ENCODE peak calls at places on chromosomes 1 and 21, in five cellular contexts. One of them, this sample, is unnamed.

GRCh38 chr1:35902671-35903070 is 19.7 kb downstream of the AGO1 start:
- DNase-seq in Peyer's patch: no peak
- DNase-seq in WERI-Rb-1: no peak
- DNase-seq in right lobe of liver: no peak
- DNase-seq in SJSA1: no peak
- DNase-seq in this sample: no peak

GRCh38 chr1:113929750-113930498 is 800 bp downstream of the HIPK1 start:
- DNase-seq in SJSA1: peak
- DNase-seq in right lobe of liver: peak
- DNase-seq in Peyer's patch: no peak
- DNase-seq in WERI-Rb-1: peak
- DNase-seq in this sample: peak

GRCh38 chr1:221987860-221988520 is 246.1 kb upstream of the DUSP10 start:
- DNase-seq in SJSA1: peak
- DNase-seq in right lobe of liver: no peak
- DNase-seq in WERI-Rb-1: no peak
- DNase-seq in Peyer's patch: no peak
- DNase-seq in this sample: no peak

GRCh38 chr1:9262587-9262986 is 28.0 kb downstream of the H6PD start:
- DNase-seq in Peyer's patch: no peak
- DNase-seq in SJSA1: no peak
- DNase-seq in right lobe of liver: no peak
- DNase-seq in WERI-Rb-1: no peak
- DNase-seq in this sample: no peak

GRCh38 chr1:75522389-75522788 is 88.5 kb downstream of the SLC44A5 start:
- DNase-seq in SJSA1: no peak
- DNase-seq in right lobe of liver: no peak
- DNase-seq in WERI-Rb-1: no peak
- DNase-seq in Peyer's patch: no peak
- DNase-seq in this sample: no peak

GRCh38 chr1:159953866-159954515 is at the start of gene SLAMF9:
- DNase-seq in Peyer's patch: no peak
- DNase-seq in WERI-Rb-1: no peak
- DNase-seq in SJSA1: no peak
- DNase-seq in right lobe of liver: no peak
- DNase-seq in this sample: no peak

GRCh38 chr1:211359876-211360275 is 33.2 kb downstream of the TRAF5 start:
- DNase-seq in right lobe of liver: no peak
- DNase-seq in WERI-Rb-1: no peak
- DNase-seq in Peyer's patch: no peak
- DNase-seq in SJSA1: no peak
- DNase-seq in this sample: no peak

GRCh38 chr1:25504706-25505560 is 38.5 kb upstream of the LDLRAP1 start:
- DNase-seq in WERI-Rb-1: no peak
- DNase-seq in SJSA1: no peak
- DNase-seq in right lobe of liver: no peak
- DNase-seq in Peyer's patch: no peak
- DNase-seq in this sample: no peak

GRCh38 chr1:186519981-186520380 is 59.1 kb upstream of the PDC start:
- DNase-seq in SJSA1: no peak
- DNase-seq in Peyer's patch: no peak
- DNase-seq in WERI-Rb-1: no peak
- DNase-seq in right lobe of liver: no peak
- DNase-seq in this sample: no peak

GRCh38 chr1:23018661-23019093 is 591 bp upstream of the KDM1A start:
- DNase-seq in right lobe of liver: no peak
- DNase-seq in WERI-Rb-1: no peak
- DNase-seq in Peyer's patch: no peak
- DNase-seq in SJSA1: no peak
- DNase-seq in this sample: no peak

GRCh38 chr1:18526436-18527275 is 45.9 kb downstream of the KLHDC7A start:
- DNase-seq in right lobe of liver: no peak
- DNase-seq in Peyer's patch: no peak
- DNase-seq in WERI-Rb-1: no peak
- DNase-seq in SJSA1: no peak
- DNase-seq in this sample: no peak

GRCh38 chr1:60915441-60915840 is 166.9 kb upstream of the NFIA start:
- DNase-seq in right lobe of liver: no peak
- DNase-seq in WERI-Rb-1: no peak
- DNase-seq in SJSA1: no peak
- DNase-seq in Peyer's patch: no peak
- DNase-seq in this sample: no peak

GRCh38 chr1:57471995-57472394 is 48.1 kb upstream of the DAB1 start:
- DNase-seq in WERI-Rb-1: no peak
- DNase-seq in Peyer's patch: no peak
- DNase-seq in right lobe of liver: no peak
- DNase-seq in SJSA1: no peak
- DNase-seq in this sample: no peak

GRCh38 chr1:228871314-228872061 is 136.2 kb downstream of the RHOU start:
- DNase-seq in Peyer's patch: no peak
- DNase-seq in WERI-Rb-1: no peak
- DNase-seq in right lobe of liver: no peak
- DNase-seq in SJSA1: peak
- DNase-seq in this sample: no peak

GRCh38 chr1:111602974-111603373 is 16.6 kb upstream of the RAP1A start:
- DNase-seq in Peyer's patch: no peak
- DNase-seq in right lobe of liver: no peak
- DNase-seq in WERI-Rb-1: no peak
- DNase-seq in SJSA1: no peak
- DNase-seq in this sample: no peak

GRCh38 chr1:68495968-68496679 is 758 bp downstream of the DEPDC1 start:
- DNase-seq in SJSA1: peak
- DNase-seq in right lobe of liver: no peak
- DNase-seq in Peyer's patch: no peak
- DNase-seq in WERI-Rb-1: no peak
- DNase-seq in this sample: no peak

GRCh38 chr1:52707927-52708655 is 9.9 kb upstream of the COA7 start:
- DNase-seq in SJSA1: peak
- DNase-seq in WERI-Rb-1: no peak
- DNase-seq in right lobe of liver: no peak
- DNase-seq in Peyer's patch: no peak
- DNase-seq in this sample: peak

GRCh38 chr1:187911820-187912219 is 1083.1 kb downstream of the PLA2G4A start:
- DNase-seq in right lobe of liver: no peak
- DNase-seq in SJSA1: no peak
- DNase-seq in Peyer's patch: no peak
- DNase-seq in WERI-Rb-1: no peak
- DNase-seq in this sample: no peak

GRCh38 chr1:223654083-223654482 is 11.4 kb downstream of the CAPN8 start:
- DNase-seq in WERI-Rb-1: no peak
- DNase-seq in right lobe of liver: no peak
- DNase-seq in SJSA1: peak
- DNase-seq in Peyer's patch: no peak
- DNase-seq in this sample: no peak

GRCh38 chr1:38006008-38006828 is 904 bp upstream of the FHL3 start:
- DNase-seq in Peyer's patch: no peak
- DNase-seq in SJSA1: no peak
- DNase-seq in WERI-Rb-1: peak
- DNase-seq in right lobe of liver: no peak
- DNase-seq in this sample: peak

GRCh38 chr1:110673197-110673701 is 1.5 kb downstream of the KCNA3 start:
- DNase-seq in right lobe of liver: no peak
- DNase-seq in Peyer's patch: no peak
- DNase-seq in SJSA1: no peak
- DNase-seq in WERI-Rb-1: no peak
- DNase-seq in this sample: no peak

GRCh38 chr1:115266729-115267421 is 71.2 kb downstream of the NGF start:
- DNase-seq in WERI-Rb-1: no peak
- DNase-seq in right lobe of liver: no peak
- DNase-seq in Peyer's patch: no peak
- DNase-seq in SJSA1: no peak
- DNase-seq in this sample: no peak

GRCh38 chr1:161039154-161039545 is 386 bp upstream of the TSTD1 start:
- DNase-seq in WERI-Rb-1: no peak
- DNase-seq in SJSA1: no peak
- DNase-seq in Peyer's patch: no peak
- DNase-seq in right lobe of liver: no peak
- DNase-seq in this sample: no peak
- H3K27ac ChIP-seq in WERI-Rb-1: peak
- H3K27ac ChIP-seq in SJSA1: no peak
- H3K27ac ChIP-seq in Peyer's patch: peak
- H3K27ac ChIP-seq in right lobe of liver: no peak
- H3K27ac ChIP-seq in this sample: peak

GRCh38 chr1:55311057-55311631 is 96.0 kb upstream of the USP24 start:
- DNase-seq in Peyer's patch: no peak
- DNase-seq in right lobe of liver: no peak
- DNase-seq in WERI-Rb-1: no peak
- DNase-seq in SJSA1: peak
- DNase-seq in this sample: no peak
- H3K27ac ChIP-seq in Peyer's patch: no peak
- H3K27ac ChIP-seq in right lobe of liver: no peak
- H3K27ac ChIP-seq in WERI-Rb-1: no peak
- H3K27ac ChIP-seq in SJSA1: peak
- H3K27ac ChIP-seq in this sample: no peak

DNA sequence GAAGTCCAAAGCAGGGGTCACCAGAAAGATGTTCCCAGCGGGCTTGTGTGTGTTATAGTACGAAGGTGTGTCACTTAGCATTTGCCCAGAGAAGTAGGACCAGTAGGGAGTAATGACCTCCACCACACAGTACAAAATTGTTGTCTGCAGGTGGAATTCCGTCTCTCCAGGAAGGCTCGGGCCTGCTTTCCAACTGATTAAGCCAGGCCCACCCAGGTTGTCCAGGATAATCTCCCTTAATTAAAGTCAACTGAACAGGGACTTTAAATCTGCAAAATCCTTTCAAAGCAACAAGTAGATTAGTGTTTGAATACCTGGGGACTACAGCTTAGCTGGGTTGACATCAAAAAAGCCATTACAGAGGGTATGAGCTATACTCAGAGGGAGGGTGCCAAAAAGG is 131.3 kb downstream of the BACH1 start:
- DNase-seq in Peyer's patch: no peak
- DNase-seq in SJSA1: no peak
- DNase-seq in WERI-Rb-1: peak
- DNase-seq in right lobe of liver: no peak
- DNase-seq in this sample: no peak
- H3K27ac ChIP-seq in Peyer's patch: no peak
- H3K27ac ChIP-seq in SJSA1: no peak
- H3K27ac ChIP-seq in WERI-Rb-1: no peak
- H3K27ac ChIP-seq in right lobe of liver: no peak
- H3K27ac ChIP-seq in this sample: no peak

GRCh38 chr1:55233149-55233777 is 18.1 kb upstream of the USP24 start:
- DNase-seq in SJSA1: peak
- DNase-seq in WERI-Rb-1: no peak
- DNase-seq in right lobe of liver: no peak
- DNase-seq in Peyer's patch: no peak
- DNase-seq in this sample: no peak

GRCh38 chr1:55232448-55233148 is 17.4 kb upstream of the USP24 start:
- DNase-seq in SJSA1: no peak
- DNase-seq in Peyer's patch: no peak
- DNase-seq in right lobe of liver: no peak
- DNase-seq in WERI-Rb-1: no peak
- DNase-seq in this sample: no peak

GRCh38 chr1:55234016-55234415 is 18.9 kb upstream of the USP24 start:
- DNase-seq in right lobe of liver: no peak
- DNase-seq in SJSA1: no peak
- DNase-seq in WERI-Rb-1: no peak
- DNase-seq in Peyer's patch: no peak
- DNase-seq in this sample: no peak

GRCh38 chr1:55231745-55232144 is 16.6 kb upstream of the USP24 start:
- DNase-seq in WERI-Rb-1: no peak
- DNase-seq in Peyer's patch: no peak
- DNase-seq in right lobe of liver: no peak
- DNase-seq in SJSA1: no peak
- DNase-seq in this sample: no peak

DNA sequence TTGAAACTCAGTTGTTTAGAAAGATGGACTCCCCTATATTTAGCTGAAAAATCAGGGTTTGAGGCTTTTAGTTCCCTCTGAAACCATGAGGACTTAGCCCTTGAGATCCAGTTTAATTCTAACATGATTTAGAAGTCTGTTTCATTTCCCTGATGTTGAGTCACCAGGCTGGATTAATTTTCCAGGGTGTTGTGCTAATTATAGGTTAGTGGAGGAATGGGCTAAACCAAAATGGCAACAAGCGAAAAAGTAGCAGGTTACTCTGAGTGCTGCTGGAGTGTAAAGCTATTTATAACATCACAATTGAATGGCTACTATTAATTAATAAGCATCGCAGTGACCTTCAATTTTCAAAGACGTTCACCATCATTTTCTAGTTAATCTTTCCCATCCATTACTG is 15.5 kb upstream of the USP24 start:
- DNase-seq in WERI-Rb-1: no peak
- DNase-seq in right lobe of liver: no peak
- DNase-seq in Peyer's patch: no peak
- DNase-seq in SJSA1: no peak
- DNase-seq in this sample: no peak
- H3K27ac ChIP-seq in WERI-Rb-1: no peak
- H3K27ac ChIP-seq in right lobe of liver: no peak
- H3K27ac ChIP-seq in Peyer's patch: no peak
- H3K27ac ChIP-seq in SJSA1: no peak
- H3K27ac ChIP-seq in this sample: no peak

DNA sequence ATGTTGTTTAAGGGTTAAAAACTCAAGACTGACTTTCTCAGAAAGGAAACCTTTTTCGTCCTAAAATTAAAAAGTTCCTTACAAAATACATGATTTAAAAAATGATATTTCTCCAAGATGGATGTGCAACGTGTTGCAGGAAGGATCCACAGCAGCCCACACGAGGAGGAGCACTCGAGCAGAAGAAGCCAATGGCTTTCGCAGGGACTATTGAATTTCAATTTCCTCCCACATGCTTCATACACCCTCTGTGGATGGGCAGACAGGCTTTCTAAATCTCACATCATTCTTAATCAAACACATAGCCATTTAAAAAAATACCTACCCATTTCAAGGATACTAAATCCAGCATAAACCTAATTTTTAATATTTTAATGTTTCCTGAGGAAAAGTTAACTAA is 227.4 kb upstream of the PLD5 start:
- DNase-seq in WERI-Rb-1: no peak
- DNase-seq in Peyer's patch: no peak
- DNase-seq in SJSA1: no peak
- DNase-seq in right lobe of liver: no peak
- DNase-seq in this sample: no peak
- H3K27ac ChIP-seq in WERI-Rb-1: no peak
- H3K27ac ChIP-seq in Peyer's patch: no peak
- H3K27ac ChIP-seq in SJSA1: no peak
- H3K27ac ChIP-seq in right lobe of liver: no peak
- H3K27ac ChIP-seq in this sample: no peak

GRCh38 chr1:205612556-205612955 is 19.3 kb downstream of the ELK4 start:
- DNase-seq in right lobe of liver: no peak
- DNase-seq in WERI-Rb-1: no peak
- DNase-seq in Peyer's patch: no peak
- DNase-seq in SJSA1: no peak
- DNase-seq in this sample: no peak

GRCh38 chr1:205619376-205619775 is 12.4 kb downstream of the ELK4 start:
- DNase-seq in right lobe of liver: no peak
- DNase-seq in WERI-Rb-1: no peak
- DNase-seq in Peyer's patch: no peak
- DNase-seq in SJSA1: no peak
- DNase-seq in this sample: no peak

GRCh38 chr1:205613854-205614412 is 17.9 kb downstream of the ELK4 start:
- DNase-seq in right lobe of liver: no peak
- DNase-seq in WERI-Rb-1: no peak
- DNase-seq in SJSA1: no peak
- DNase-seq in Peyer's patch: no peak
- DNase-seq in this sample: no peak

GRCh38 chr1:205616563-205617293 is 15.1 kb downstream of the ELK4 start:
- DNase-seq in SJSA1: no peak
- DNase-seq in right lobe of liver: no peak
- DNase-seq in WERI-Rb-1: no peak
- DNase-seq in Peyer's patch: no peak
- DNase-seq in this sample: no peak

GRCh38 chr1:205615789-205616188 is 16.0 kb downstream of the ELK4 start:
- DNase-seq in Peyer's patch: no peak
- DNase-seq in SJSA1: no peak
- DNase-seq in right lobe of liver: no peak
- DNase-seq in WERI-Rb-1: no peak
- DNase-seq in this sample: no peak
- H3K27ac ChIP-seq in Peyer's patch: no peak
- H3K27ac ChIP-seq in SJSA1: no peak
- H3K27ac ChIP-seq in right lobe of liver: peak
- H3K27ac ChIP-seq in WERI-Rb-1: no peak
- H3K27ac ChIP-seq in this sample: no peak